ENCODE peak calls at places on chromosomes 2 and 18, in six cellular contexts. One of them, this sample, is unnamed. For H3K36me3, the result is how much of the 10 kb centered on the place peaks cover.

GRCh38 chr2:164933751-164934189 is 21.6 kb downstream of the SLC38A11 start:
- DNase-seq in endothelial cell of umbilical vein: no peak
- DNase-seq in brain microvascular endothelial cell: no peak
- DNase-seq in GM06990: no peak
- DNase-seq in psoas muscle: no peak
- DNase-seq in fibroblast of lung: no peak
- DNase-seq in this sample: no peak

GRCh38 chr18:3998698-3999333 is 456.3 kb downstream of the DLGAP1 start:
- DNase-seq in brain microvascular endothelial cell: peak
- DNase-seq in GM06990: no peak
- DNase-seq in endothelial cell of umbilical vein: peak
- DNase-seq in fibroblast of lung: peak
- DNase-seq in psoas muscle: no peak
- DNase-seq in this sample: peak

GRCh38 chr2:26504002-26504401 is 26.1 kb upstream of the OTOF start:
- DNase-seq in brain microvascular endothelial cell: no peak
- DNase-seq in psoas muscle: no peak
- DNase-seq in fibroblast of lung: no peak
- DNase-seq in GM06990: no peak
- DNase-seq in endothelial cell of umbilical vein: no peak
- DNase-seq in this sample: no peak

GRCh38 chr18:23902396-23902795 is 112.2 kb upstream of the TTC39C start:
- DNase-seq in brain microvascular endothelial cell: no peak
- DNase-seq in fibroblast of lung: no peak
- DNase-seq in GM06990: no peak
- DNase-seq in psoas muscle: no peak
- DNase-seq in endothelial cell of umbilical vein: no peak
- DNase-seq in this sample: no peak

GRCh38 chr2:31108887-31109286 is 29.4 kb downstream of the GALNT14 start:
- DNase-seq in psoas muscle: no peak
- DNase-seq in endothelial cell of umbilical vein: no peak
- DNase-seq in GM06990: no peak
- DNase-seq in brain microvascular endothelial cell: no peak
- DNase-seq in fibroblast of lung: no peak
- DNase-seq in this sample: peak

GRCh38 chr2:14632133-14632936 is at the start of gene LRATD1:
- DNase-seq in endothelial cell of umbilical vein: peak
- DNase-seq in fibroblast of lung: peak
- DNase-seq in brain microvascular endothelial cell: peak
- DNase-seq in psoas muscle: peak
- DNase-seq in GM06990: no peak
- DNase-seq in this sample: peak

GRCh38 chr2:153408708-153409107 is 69.9 kb downstream of the RPRM start:
- DNase-seq in endothelial cell of umbilical vein: no peak
- DNase-seq in brain microvascular endothelial cell: no peak
- DNase-seq in psoas muscle: no peak
- DNase-seq in GM06990: no peak
- DNase-seq in fibroblast of lung: no peak
- DNase-seq in this sample: peak

GRCh38 chr2:54572262-54572635 is 116.1 kb downstream of the SPTBN1 start:
- DNase-seq in GM06990: no peak
- DNase-seq in endothelial cell of umbilical vein: peak
- DNase-seq in psoas muscle: no peak
- DNase-seq in brain microvascular endothelial cell: peak
- DNase-seq in fibroblast of lung: peak
- DNase-seq in this sample: peak

GRCh38 chr2:18119883-18120282 is 241.4 kb downstream of the KCNS3 start:
- DNase-seq in brain microvascular endothelial cell: peak
- DNase-seq in psoas muscle: peak
- DNase-seq in fibroblast of lung: peak
- DNase-seq in GM06990: no peak
- DNase-seq in endothelial cell of umbilical vein: no peak
- DNase-seq in this sample: no peak

GRCh38 chr2:29053680-29054400 is 20.5 kb downstream of the PCARE start:
- DNase-seq in fibroblast of lung: no peak
- DNase-seq in GM06990: no peak
- DNase-seq in brain microvascular endothelial cell: no peak
- DNase-seq in psoas muscle: no peak
- DNase-seq in endothelial cell of umbilical vein: no peak
- DNase-seq in this sample: peak

GRCh38 chr2:15142069-15142689 is 419.0 kb downstream of the NBAS start:
- DNase-seq in psoas muscle: no peak
- DNase-seq in GM06990: peak
- DNase-seq in fibroblast of lung: peak
- DNase-seq in endothelial cell of umbilical vein: no peak
- DNase-seq in brain microvascular endothelial cell: no peak
- DNase-seq in this sample: peak

GRCh38 chr2:25201265-25201664 is 32.9 kb upstream of the POMC start:
- DNase-seq in GM06990: no peak
- DNase-seq in psoas muscle: no peak
- DNase-seq in endothelial cell of umbilical vein: no peak
- DNase-seq in brain microvascular endothelial cell: no peak
- DNase-seq in fibroblast of lung: no peak
- DNase-seq in this sample: no peak
- TF ChIP-seq CTCF in GM06990: peak
- TF ChIP-seq CTCF in psoas muscle: no peak
- TF ChIP-seq CTCF in endothelial cell of umbilical vein: peak
- TF ChIP-seq CTCF in brain microvascular endothelial cell: peak
- TF ChIP-seq CTCF in fibroblast of lung: peak
- TF ChIP-seq CTCF in this sample: no peak

DNA sequence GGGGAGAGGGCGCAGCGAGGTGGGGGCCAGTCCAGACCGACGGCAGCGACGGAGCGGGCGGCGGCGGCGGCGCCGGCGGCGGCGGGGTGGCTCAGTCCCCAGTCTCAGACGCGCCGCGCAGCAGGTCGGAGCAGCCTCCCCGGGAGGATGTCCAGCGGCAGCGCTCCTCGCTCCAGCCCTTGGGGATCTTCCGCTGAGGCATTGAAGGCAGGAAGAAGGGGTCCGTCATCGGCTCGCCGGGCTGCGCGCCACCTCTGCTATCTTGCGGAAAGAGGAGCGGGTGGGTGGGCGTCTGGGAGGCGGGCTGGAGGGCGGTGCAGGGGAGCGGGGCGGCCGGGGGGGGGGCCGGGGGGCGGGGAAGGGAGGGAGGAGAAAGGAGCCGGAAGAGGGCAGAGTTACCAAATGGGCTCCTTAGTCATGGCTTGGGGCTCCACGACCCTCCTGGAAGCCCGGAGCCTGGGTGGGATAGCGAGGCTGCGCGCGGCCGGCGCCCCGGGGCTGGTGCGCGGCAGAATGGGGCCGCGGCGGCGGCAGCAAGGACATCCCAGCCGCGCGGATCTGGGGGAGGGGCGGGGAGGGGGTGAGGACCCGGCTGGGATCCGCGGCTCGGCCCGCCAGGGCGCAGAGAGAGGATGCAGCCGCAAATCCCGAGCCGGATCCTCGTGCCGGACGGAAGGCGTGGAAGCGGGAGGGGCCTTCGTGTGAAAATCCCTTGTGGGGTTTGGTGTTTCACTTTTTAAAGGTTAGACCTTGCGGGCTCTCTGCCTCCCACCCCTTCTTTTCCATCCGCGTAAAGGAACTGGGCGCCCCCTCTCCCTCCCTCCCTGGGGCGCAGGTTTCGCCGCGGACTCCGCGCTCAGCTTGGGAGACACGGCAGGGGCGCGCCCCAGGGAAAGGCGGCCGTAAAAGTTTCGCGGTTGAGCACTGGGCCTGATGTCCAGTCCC is at the start of gene NETO1:
- DNase-seq in endothelial cell of umbilical vein: no peak
- DNase-seq in psoas muscle: no peak
- DNase-seq in fibroblast of lung: no peak
- DNase-seq in GM06990: no peak
- DNase-seq in brain microvascular endothelial cell: no peak
- DNase-seq in this sample: no peak
- H3K4me3 ChIP-seq in endothelial cell of umbilical vein: no peak
- H3K4me3 ChIP-seq in psoas muscle: peak
- H3K4me3 ChIP-seq in fibroblast of lung: no peak
- H3K4me3 ChIP-seq in GM06990: peak
- H3K4me3 ChIP-seq in brain microvascular endothelial cell: peak
- H3K4me3 ChIP-seq in this sample: peak

DNA sequence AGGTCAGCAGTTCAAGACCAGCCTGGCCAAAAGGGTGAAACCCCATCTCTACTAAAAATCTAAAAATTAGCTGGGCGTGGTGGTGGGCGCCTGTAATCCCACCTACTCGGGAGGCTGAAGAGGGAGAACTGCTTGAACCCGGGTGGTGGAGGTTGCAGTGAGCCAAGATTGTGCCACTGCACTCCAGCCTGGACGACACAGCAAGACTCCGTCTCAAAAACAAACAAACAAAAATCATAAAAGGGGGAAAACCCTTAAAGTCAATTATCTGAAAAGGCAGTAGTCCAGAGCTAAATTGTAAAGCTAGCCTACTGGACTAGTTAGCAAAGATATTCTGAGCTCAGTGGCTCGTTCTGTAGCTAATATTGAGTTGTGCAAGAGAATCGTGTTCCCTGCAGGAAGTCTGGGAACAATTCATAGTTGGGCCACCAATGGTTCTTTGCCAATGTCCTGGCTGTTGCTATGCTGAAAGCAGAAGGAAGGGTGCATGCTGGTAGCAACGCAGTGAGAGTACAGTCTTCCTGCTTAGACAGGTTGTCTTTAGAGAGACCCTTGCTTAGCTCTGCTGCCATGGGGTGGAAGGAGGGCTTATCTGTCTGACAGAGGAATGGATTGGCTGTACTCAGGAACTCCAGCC is 4.3 kb downstream of the TGOLN2 start:
- DNase-seq in brain microvascular endothelial cell: no peak
- DNase-seq in endothelial cell of umbilical vein: no peak
- DNase-seq in psoas muscle: no peak
- DNase-seq in fibroblast of lung: no peak
- DNase-seq in GM06990: no peak
- DNase-seq in this sample: no peak
- H3K36me3 ChIP-seq in brain microvascular endothelial cell: under half
- H3K36me3 ChIP-seq in endothelial cell of umbilical vein: under half
- H3K36me3 ChIP-seq in psoas muscle: half or more
- H3K36me3 ChIP-seq in fibroblast of lung: under half
- H3K36me3 ChIP-seq in GM06990: under half
- H3K36me3 ChIP-seq in this sample: under half

GRCh38 chr2:233845301-233846060 is 8.9 kb downstream of the HJURP start:
- DNase-seq in GM06990: no peak
- DNase-seq in brain microvascular endothelial cell: no peak
- DNase-seq in fibroblast of lung: no peak
- DNase-seq in endothelial cell of umbilical vein: no peak
- DNase-seq in psoas muscle: no peak
- DNase-seq in this sample: no peak

GRCh38 chr2:233848276-233848675 is 6.1 kb downstream of the HJURP start:
- DNase-seq in fibroblast of lung: no peak
- DNase-seq in endothelial cell of umbilical vein: no peak
- DNase-seq in GM06990: no peak
- DNase-seq in brain microvascular endothelial cell: no peak
- DNase-seq in psoas muscle: no peak
- DNase-seq in this sample: no peak

GRCh38 chr2:233849607-233850271 is 4.6 kb downstream of the HJURP start:
- DNase-seq in brain microvascular endothelial cell: no peak
- DNase-seq in GM06990: no peak
- DNase-seq in endothelial cell of umbilical vein: no peak
- DNase-seq in psoas muscle: no peak
- DNase-seq in fibroblast of lung: no peak
- DNase-seq in this sample: no peak

GRCh38 chr2:233846387-233847247 is 7.7 kb downstream of the HJURP start:
- DNase-seq in GM06990: no peak
- DNase-seq in fibroblast of lung: no peak
- DNase-seq in brain microvascular endothelial cell: no peak
- DNase-seq in endothelial cell of umbilical vein: no peak
- DNase-seq in psoas muscle: no peak
- DNase-seq in this sample: no peak

DNA sequence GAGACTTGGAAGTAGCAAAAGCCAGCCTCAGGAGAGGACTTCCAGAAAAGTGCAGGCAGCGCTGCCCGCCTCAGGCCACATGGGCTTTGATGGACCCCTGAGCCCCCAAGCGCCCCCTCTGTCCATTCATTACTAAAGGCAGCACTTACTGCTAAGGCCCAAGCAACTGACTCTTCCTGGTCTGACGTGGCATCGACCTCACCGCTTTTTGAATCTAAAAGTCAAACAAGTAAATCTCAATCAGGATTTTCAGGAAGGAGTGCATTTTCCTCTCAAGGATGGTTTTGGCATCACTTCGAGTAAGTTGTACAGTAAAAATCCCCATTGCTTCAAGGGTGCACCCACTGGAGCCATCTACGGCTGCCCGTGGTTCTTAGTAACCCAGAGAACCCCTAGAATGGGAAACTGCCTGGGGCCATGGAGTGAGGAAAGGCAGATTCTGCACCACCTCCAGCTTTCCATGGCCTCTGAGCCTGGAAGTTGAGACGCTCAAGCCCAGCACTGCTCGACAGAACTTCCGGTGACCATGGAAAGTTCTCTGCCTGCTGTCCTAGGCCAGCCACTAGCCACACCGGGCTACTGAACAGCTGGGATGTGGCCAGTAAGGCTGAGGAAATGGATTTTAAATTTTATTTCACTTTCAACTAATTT is 7.0 kb downstream of the HJURP start:
- DNase-seq in GM06990: no peak
- DNase-seq in fibroblast of lung: no peak
- DNase-seq in endothelial cell of umbilical vein: no peak
- DNase-seq in brain microvascular endothelial cell: no peak
- DNase-seq in psoas muscle: no peak
- DNase-seq in this sample: no peak
- TF ChIP-seq CTCF in GM06990: no peak
- TF ChIP-seq CTCF in fibroblast of lung: no peak
- TF ChIP-seq CTCF in endothelial cell of umbilical vein: no peak
- TF ChIP-seq CTCF in brain microvascular endothelial cell: no peak
- TF ChIP-seq CTCF in psoas muscle: no peak
- TF ChIP-seq CTCF in this sample: no peak

DNA sequence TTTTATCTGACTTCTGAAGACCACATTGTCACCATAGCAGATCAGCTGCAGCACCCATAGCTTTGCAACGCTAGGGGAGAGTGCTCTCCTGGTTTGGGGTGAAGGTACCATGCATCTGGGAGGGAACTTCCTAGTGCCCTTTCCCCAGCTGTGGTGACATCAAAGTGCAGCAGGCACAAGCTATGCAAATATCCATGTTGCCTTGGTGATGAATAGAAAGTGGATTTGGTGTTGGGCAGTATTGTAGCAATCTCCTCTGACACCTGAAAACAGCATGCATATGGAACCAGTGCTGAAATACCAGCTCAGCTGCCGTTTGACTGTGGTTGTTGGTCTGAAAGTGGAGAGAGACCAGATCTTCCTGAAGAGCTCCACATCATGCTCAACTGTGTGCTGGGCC is 37.1 kb downstream of the BCL2L11 start:
- DNase-seq in psoas muscle: no peak
- DNase-seq in brain microvascular endothelial cell: no peak
- DNase-seq in fibroblast of lung: no peak
- DNase-seq in GM06990: peak
- DNase-seq in endothelial cell of umbilical vein: no peak
- DNase-seq in this sample: no peak
- H3K4me3 ChIP-seq in psoas muscle: no peak
- H3K4me3 ChIP-seq in brain microvascular endothelial cell: no peak
- H3K4me3 ChIP-seq in fibroblast of lung: no peak
- H3K4me3 ChIP-seq in GM06990: no peak
- H3K4me3 ChIP-seq in endothelial cell of umbilical vein: no peak
- H3K4me3 ChIP-seq in this sample: no peak